ENCODE peak calls at places on chromosomes 4 and X, in eight cellular contexts. V is T-cell; Q is AML-193; D is HCT116; X is stimulated activated CD8-positive, alpha-beta memory T cell treated with anti-CD3 and anti-CD28 coated beads, Interleukin-2, amount 100 ng/mL, for 1 hour; J is activated CD4-positive, alpha-beta T cell treated with anti-CD3 and anti-CD28 coated beads, Interleukin-2, amount 50 U/mL, for 48 hours; F is cortex of kidney; N is hepatic stellate cell. B is an unnamed sample.

GRCh38 chr4:109294006-109294405 is 8.5 kb downstream of the COL25A1 start:
- DNase-seq in V (no peak), Q (peak; percentile 27), F (no peak), X (no peak), D (peak; percentile 21), N (no peak), J (peak; percentile 10), B (peak; percentile 48)

GRCh38 chrX:50157545-50158125 is 43.2 kb downstream of the AKAP4 start:
- DNase-seq in D (no peak), X (no peak), N (no peak), J (no peak), V (no peak), F (no peak), Q (no peak), B (no peak)

GRCh38 chr4:55866973-55867574 is 13.6 kb downstream of the EXOC1 start:
- DNase-seq in J (no peak), V (no peak), N (peak; percentile 9), X (no peak), F (no peak), D (peak; percentile 51), Q (peak; percentile 69), B (peak; percentile 31)

GRCh38 chr4:138242076-138242829 is at the start of gene SLC7A11:
- DNase-seq in V (peak; percentile 23), F (no peak), X (no peak), J (peak; percentile 34), D (peak; percentile 96), Q (peak; percentile 98), N (peak; percentile 52), B (peak; percentile 78)

GRCh38 chrX:140057001-140057411 is 91.7 kb upstream of the CXorf66 start:
- DNase-seq in X (peak; percentile 3), N (peak; percentile 40), F (no peak), V (peak; percentile 41), D (peak; percentile 24), Q (peak; percentile 32), J (peak; percentile 55), B (peak; percentile 62)

GRCh38 chrX:39750246-39750790 is 347.4 kb downstream of the BCOR start:
- DNase-seq in D (no peak), X (no peak), N (no peak), V (no peak), J (no peak), Q (peak; percentile 43), F (no peak), B (no peak)

GRCh38 chr4:577499-578450 is 1.7 kb upstream of the TMEM271 start:
- DNase-seq in Q (no peak), N (no peak), J (peak; percentile 30), V (no peak), D (no peak), F (no peak), X (no peak), B (no peak)

GRCh38 chr4:180059216-180059881 is 2183.9 kb upstream of the TENM3 start:
- DNase-seq in N (peak; percentile 1), V (no peak), Q (no peak), X (no peak), J (no peak), F (no peak), D (no peak), B (no peak)

GRCh38 chr4:152316969-152317368 is 218.9 kb downstream of the FBXW7 start:
- DNase-seq in D (no peak), J (no peak), V (no peak), F (no peak), X (no peak), N (no peak), Q (no peak), B (no peak)

GRCh38 chr4:80114732-80115265 is 41.8 kb upstream of the ANTXR2 start:
- DNase-seq in J (no peak), F (no peak), D (no peak), N (no peak), Q (no peak), X (no peak), V (no peak), B (no peak)

GRCh38 chr4:26885912-26886274 is 25.3 kb downstream of the STIM2 start:
- DNase-seq in Q (peak; percentile 96), J (no peak), D (no peak), N (no peak), X (no peak), F (no peak), V (peak; percentile 39), B (peak; percentile 70)

GRCh38 chr4:40736910-40737309 is 12.8 kb upstream of the NSUN7 start:
- DNase-seq in J (no peak), D (peak; percentile 31), X (no peak), V (no peak), Q (peak; percentile 42), F (no peak), N (no peak), B (no peak)

GRCh38 chr4:2689825-2690700 is 66.1 kb downstream of the TNIP2 start:
- DNase-seq in X (peak; percentile 18), V (no peak), J (no peak), N (no peak), D (no peak), Q (no peak), F (no peak), B (peak; percentile 42)

GRCh38 chrX:51955200-51955599 is 61.8 kb downstream of the MAGED1 start:
- DNase-seq in N (no peak), V (no peak), Q (no peak), J (no peak), D (no peak), X (no peak), F (no peak), B (no peak)

GRCh38 chr4:124279741-124280140 is 432.8 kb downstream of the ANKRD50 start:
- DNase-seq in Q (no peak), J (no peak), X (no peak), V (no peak), D (no peak), F (no peak), N (no peak), B (no peak)

GRCh38 chr4:75939890-75940691 is 722 bp downstream of the NAAA start:
- DNase-seq in V (peak; percentile 64), D (peak; percentile 36), Q (peak; percentile 36), X (peak; percentile 38), N (peak; percentile 84), J (peak; percentile 81), F (peak; percentile 64), B (peak; percentile 86)

GRCh38 chr4:188107931-188108843 is 1.2 kb downstream of the TRIML2 start:
- DNase-seq in Q (no peak), D (peak; percentile 51), N (peak; percentile 32), F (no peak), J (no peak), X (no peak), V (no peak), B (no peak)

GRCh38 chr4:39237179-39237578 is 54.9 kb downstream of the WDR19 start:
- DNase-seq in D (no peak), V (no peak), N (no peak), F (no peak), Q (no peak), J (no peak), X (no peak), B (no peak)

GRCh38 chrX:18012974-18013373 is 151.9 kb upstream of the RAI2 start:
- DNase-seq in Q (no peak), J (no peak), F (no peak), X (no peak), N (no peak), V (no peak), D (no peak), B (no peak)

GRCh38 chr4:184166736-184167135 is 50.9 kb downstream of the ENPP6 start:
- DNase-seq in D (no peak), J (no peak), N (no peak), X (no peak), F (no peak), V (no peak), Q (no peak), B (no peak)

GRCh38 chr4:41537267-41537890 is 578 bp upstream of the LIMCH1 start:
- DNase-seq in X (no peak), J (no peak), Q (no peak), N (no peak), D (no peak), V (no peak), F (no peak), B (no peak)

GRCh38 chr4:7049295-7049694 is 6.1 kb downstream of the TADA2B start:
- DNase-seq in F (no peak), Q (no peak), D (no peak), J (no peak), N (no peak), X (no peak), V (no peak), B (no peak)

GRCh38 chr4:91147067-91147466 is 1019.9 kb downstream of the CCSER1 start:
- DNase-seq in N (no peak), J (no peak), V (no peak), F (no peak), D (no peak), Q (no peak), X (no peak), B (no peak)

GRCh38 chr4:9691221-9692065 is 90.0 kb upstream of the DRD5 start:
- DNase-seq in V (peak; percentile 85), Q (peak; percentile 36), J (peak; percentile 92), D (peak; percentile 85), N (peak; percentile 26), F (peak; percentile 70), X (peak; percentile 76), B (peak; percentile 89)

GRCh38 chrX:12162420-12162819 is 24.1 kb downstream of the FRMPD4 start:
- DNase-seq in Q (no peak), N (no peak), V (no peak), X (no peak), F (no peak), J (no peak), D (no peak), B (no peak)

GRCh38 chrX:120781416-120781815 is 94.2 kb downstream of the CT47B1 start:
- DNase-seq in F (no peak), V (no peak), N (no peak), J (no peak), X (no peak), Q (no peak), D (no peak), B (no peak)

GRCh38 chrX:54087661-54088060 is 43.4 kb upstream of the PHF8 start:
- DNase-seq in Q (no peak), V (no peak), X (no peak), J (no peak), N (no peak), F (no peak), D (no peak), B (no peak)

GRCh38 chr4:159764343-159764952 is 661.6 kb downstream of the RAPGEF2 start:
- DNase-seq in V (no peak), J (no peak), F (no peak), Q (peak; percentile 36), N (peak; percentile 16), X (no peak), D (peak; percentile 62), B (no peak)

B was measured in activated CD8-positive, alpha-beta T cell treated with anti-CD3 and anti-CD28 coated beads, Interleukin-2, amount 10 ng/mL, durations not matched to agents 7 days and 5 days.